ENCODE peak calls at places on chromosomes 13 and 19, in five cellular contexts. One of them, this sample, is unnamed.
A peak's percentile ranks its signal among the peaks of the same experiment; 100 is the strongest.

GRCh38 chr13:32232263-32232662 is 82.9 kb downstream of the ZAR1L start:
- DNase-seq in ACHN: no peak
- DNase-seq in GM13976: no peak
- DNase-seq in midbrain: no peak
- DNase-seq in progenitor cell of endocrine pancreas: no peak
- DNase-seq in this sample: no peak

GRCh38 chr13:94344126-94344863 is 135.2 kb downstream of the DCT start:
- DNase-seq in ACHN: no peak
- DNase-seq in GM13976: no peak
- DNase-seq in midbrain: no peak
- DNase-seq in progenitor cell of endocrine pancreas: no peak
- DNase-seq in this sample: peak; percentile 73

GRCh38 chr19:40274585-40275544 is 10.3 kb downstream of the AKT2 start:
- DNase-seq in ACHN: no peak
- DNase-seq in GM13976: peak; percentile 81
- DNase-seq in midbrain: no peak
- DNase-seq in progenitor cell of endocrine pancreas: no peak
- DNase-seq in this sample: no peak

GRCh38 chr19:33506498-33506897 is 15.1 kb downstream of the PEPD start:
- DNase-seq in ACHN: no peak
- DNase-seq in GM13976: no peak
- DNase-seq in midbrain: no peak
- DNase-seq in progenitor cell of endocrine pancreas: no peak
- DNase-seq in this sample: no peak

GRCh38 chr13:85665286-85665685 is 133.9 kb downstream of the SLITRK6 start:
- DNase-seq in ACHN: no peak
- DNase-seq in GM13976: no peak
- DNase-seq in midbrain: no peak
- DNase-seq in progenitor cell of endocrine pancreas: no peak
- DNase-seq in this sample: no peak

GRCh38 chr19:49042177-49042576 is 1.5 kb upstream of the CGB5 start:
- DNase-seq in ACHN: peak; percentile 37
- DNase-seq in GM13976: no peak
- DNase-seq in midbrain: no peak
- DNase-seq in progenitor cell of endocrine pancreas: no peak
- DNase-seq in this sample: no peak

GRCh38 chr19:11422163-11423068 is 3.3 kb upstream of the RGL3 start:
- DNase-seq in ACHN: no peak
- DNase-seq in GM13976: peak; percentile 94
- DNase-seq in midbrain: no peak
- DNase-seq in progenitor cell of endocrine pancreas: peak; percentile 42
- DNase-seq in this sample: no peak

GRCh38 chr13:43611631-43612416 is 174.9 kb downstream of the ENOX1 start:
- DNase-seq in ACHN: no peak
- DNase-seq in GM13976: no peak
- DNase-seq in midbrain: no peak
- DNase-seq in progenitor cell of endocrine pancreas: no peak
- DNase-seq in this sample: no peak

GRCh38 chr19:48237057-48237456 is 18.7 kb downstream of the CARD8 start:
- DNase-seq in ACHN: no peak
- DNase-seq in GM13976: no peak
- DNase-seq in midbrain: no peak
- DNase-seq in progenitor cell of endocrine pancreas: no peak
- DNase-seq in this sample: no peak

GRCh38 chr13:72290962-72291681 is 424.1 kb upstream of the DACH1 start:
- DNase-seq in ACHN: peak; percentile 95
- DNase-seq in GM13976: no peak
- DNase-seq in midbrain: no peak
- DNase-seq in progenitor cell of endocrine pancreas: no peak
- DNase-seq in this sample: peak; percentile 98

GRCh38 chr19:29364999-29365398 is 152.0 kb upstream of the UQCRFS1 start:
- DNase-seq in ACHN: no peak
- DNase-seq in GM13976: no peak
- DNase-seq in midbrain: no peak
- DNase-seq in progenitor cell of endocrine pancreas: no peak
- DNase-seq in this sample: no peak

GRCh38 chr19:35882074-35882832 is 13.9 kb downstream of the APLP1 start:
- DNase-seq in ACHN: peak; percentile 69
- DNase-seq in GM13976: peak; percentile 70
- DNase-seq in midbrain: peak; percentile 81
- DNase-seq in progenitor cell of endocrine pancreas: no peak
- DNase-seq in this sample: peak; percentile 83

GRCh38 chr19:48325265-48325910 is at the start of gene EMP3:
- DNase-seq in ACHN: peak; percentile 89
- DNase-seq in GM13976: peak; percentile 79
- DNase-seq in midbrain: peak; percentile 16
- DNase-seq in progenitor cell of endocrine pancreas: no peak
- DNase-seq in this sample: peak; percentile 90

GRCh38 chr13:30456290-30456689 is 9.4 kb downstream of the HMGB1 start:
- DNase-seq in ACHN: no peak
- DNase-seq in GM13976: no peak
- DNase-seq in midbrain: no peak
- DNase-seq in progenitor cell of endocrine pancreas: no peak
- DNase-seq in this sample: no peak

GRCh38 chr13:41007359-41008118 is 11.6 kb downstream of the ELF1 start:
- DNase-seq in ACHN: no peak
- DNase-seq in GM13976: no peak
- DNase-seq in midbrain: no peak
- DNase-seq in progenitor cell of endocrine pancreas: no peak
- DNase-seq in this sample: no peak

GRCh38 chr19:39179754-39180153 is 17.0 kb upstream of the NCCRP1 start:
- DNase-seq in ACHN: no peak
- DNase-seq in GM13976: no peak
- DNase-seq in midbrain: no peak
- DNase-seq in progenitor cell of endocrine pancreas: no peak
- DNase-seq in this sample: no peak

GRCh38 chr13:40644838-40645620 is 21.4 kb downstream of the FOXO1 start:
- DNase-seq in ACHN: no peak
- DNase-seq in GM13976: no peak
- DNase-seq in midbrain: peak; percentile 46
- DNase-seq in progenitor cell of endocrine pancreas: no peak
- DNase-seq in this sample: no peak

GRCh38 chr19:3365447-3366103 is 808 bp upstream of the NFIC start:
- DNase-seq in ACHN: peak; percentile 54
- DNase-seq in GM13976: no peak
- DNase-seq in midbrain: peak; percentile 45
- DNase-seq in progenitor cell of endocrine pancreas: no peak
- DNase-seq in this sample: peak; percentile 70

GRCh38 chr19:47390533-47391488 is 28.5 kb downstream of the MEIS3 start:
- DNase-seq in ACHN: no peak
- DNase-seq in GM13976: no peak
- DNase-seq in midbrain: no peak
- DNase-seq in progenitor cell of endocrine pancreas: no peak
- DNase-seq in this sample: no peak

GRCh38 chr13:43564941-43565340 is 221.8 kb downstream of the ENOX1 start:
- DNase-seq in ACHN: no peak
- DNase-seq in GM13976: no peak
- DNase-seq in midbrain: no peak
- DNase-seq in progenitor cell of endocrine pancreas: no peak
- DNase-seq in this sample: no peak

GRCh38 chr19:14318873-14319272 is 62.4 kb upstream of the ADGRE5 start:
- DNase-seq in ACHN: peak; percentile 8
- DNase-seq in GM13976: peak; percentile 83
- DNase-seq in midbrain: no peak
- DNase-seq in progenitor cell of endocrine pancreas: no peak
- DNase-seq in this sample: no peak

GRCh38 chr13:110275931-110276552 is 30.9 kb downstream of the COL4A1 start:
- DNase-seq in ACHN: no peak
- DNase-seq in GM13976: no peak
- DNase-seq in midbrain: no peak
- DNase-seq in progenitor cell of endocrine pancreas: no peak
- DNase-seq in this sample: no peak

GRCh38 chr19:50328257-50329145 is 676 bp downstream of the KCNC3 start:
- DNase-seq in ACHN: no peak
- DNase-seq in GM13976: peak; percentile 51
- DNase-seq in midbrain: no peak
- DNase-seq in progenitor cell of endocrine pancreas: no peak
- DNase-seq in this sample: no peak

GRCh38 chr19:48206402-48207093 is 36.1 kb downstream of the ZSWIM9 start:
- DNase-seq in ACHN: no peak
- DNase-seq in GM13976: no peak
- DNase-seq in midbrain: no peak
- DNase-seq in progenitor cell of endocrine pancreas: no peak
- DNase-seq in this sample: no peak

GRCh38 chr19:17681505-17682125 is 6.5 kb downstream of the UNC13A start:
- DNase-seq in ACHN: peak; percentile 57
- DNase-seq in GM13976: peak; percentile 74
- DNase-seq in midbrain: no peak
- DNase-seq in progenitor cell of endocrine pancreas: peak; percentile 54
- DNase-seq in this sample: peak; percentile 19

GRCh38 chr19:1465191-1466016 is 13.6 kb downstream of the C19orf25 start:
- DNase-seq in ACHN: no peak
- DNase-seq in GM13976: no peak
- DNase-seq in midbrain: no peak
- DNase-seq in progenitor cell of endocrine pancreas: no peak
- DNase-seq in this sample: no peak

GRCh38 chr19:310141-310651 is 19.0 kb upstream of the PLPP2 start:
- DNase-seq in ACHN: no peak
- DNase-seq in GM13976: no peak
- DNase-seq in midbrain: no peak
- DNase-seq in progenitor cell of endocrine pancreas: no peak
- DNase-seq in this sample: no peak

GRCh38 chr13:110580800-110581199 is 19.3 kb upstream of the RAB20 start:
- DNase-seq in ACHN: no peak
- DNase-seq in GM13976: no peak
- DNase-seq in midbrain: no peak
- DNase-seq in progenitor cell of endocrine pancreas: no peak
- DNase-seq in this sample: no peak

This sample was measured in LHCN-M2.